ENCODE peak calls at places on chromosome 5, in four cellular contexts. One of them, this sample, is unnamed. For H3K4me1 and H3K27me3, the result is how much of the 10 kb centered on the place peaks cover.

GRCh38 chr5:115584501-115584900 is 17.8 kb downstream of the TICAM2 start:
- DNase-seq in ovary: no peak
- DNase-seq in aorta: no peak
- DNase-seq in MM.1S: no peak
- DNase-seq in this sample: no peak

GRCh38 chr5:33065146-33065545 is 354.0 kb downstream of the NPR3 start:
- DNase-seq in ovary: no peak
- DNase-seq in aorta: no peak
- DNase-seq in MM.1S: no peak
- DNase-seq in this sample: no peak

GRCh38 chr5:12522116-12522515 is 617.9 kb upstream of the CTNND2 start:
- DNase-seq in ovary: no peak
- DNase-seq in aorta: no peak
- DNase-seq in MM.1S: no peak
- DNase-seq in this sample: no peak

GRCh38 chr5:43190755-43191603 is 1.0 kb upstream of the NIM1K start:
- DNase-seq in ovary: no peak
- DNase-seq in aorta: no peak
- DNase-seq in MM.1S: no peak
- DNase-seq in this sample: peak

GRCh38 chr5:138660051-138660572 is 84.9 kb upstream of the HSPA9 start:
- DNase-seq in ovary: no peak
- DNase-seq in aorta: no peak
- DNase-seq in MM.1S: no peak
- DNase-seq in this sample: no peak

GRCh38 chr5:32090026-32090754 is 83.9 kb downstream of the GOLPH3 start:
- DNase-seq in ovary: peak
- DNase-seq in aorta: no peak
- DNase-seq in MM.1S: no peak
- DNase-seq in this sample: no peak

GRCh38 chr5:127431977-127432376 is 85.5 kb upstream of the PRRC1 start:
- DNase-seq in ovary: no peak
- DNase-seq in aorta: no peak
- DNase-seq in MM.1S: no peak
- DNase-seq in this sample: no peak

GRCh38 chr5:149455889-149456409 is 76.9 kb upstream of the IL17B start:
- DNase-seq in ovary: peak
- DNase-seq in aorta: no peak
- DNase-seq in MM.1S: no peak
- DNase-seq in this sample: peak

GRCh38 chr5:1648806-1649205 is 125.0 kb upstream of the LPCAT1 start:
- DNase-seq in ovary: no peak
- DNase-seq in aorta: no peak
- DNase-seq in MM.1S: no peak
- DNase-seq in this sample: peak

GRCh38 chr5:12799165-12799564 is 894.9 kb upstream of the CTNND2 start:
- DNase-seq in ovary: no peak
- DNase-seq in aorta: no peak
- DNase-seq in MM.1S: no peak
- DNase-seq in this sample: no peak

GRCh38 chr5:14414007-14414406 is 167.6 kb upstream of the OTULINL start:
- DNase-seq in ovary: no peak
- DNase-seq in aorta: no peak
- DNase-seq in MM.1S: no peak
- DNase-seq in this sample: no peak

GRCh38 chr5:78806544-78806943 is 158.0 kb upstream of the LHFPL2 start:
- DNase-seq in ovary: no peak
- DNase-seq in aorta: no peak
- DNase-seq in MM.1S: no peak
- DNase-seq in this sample: peak

GRCh38 chr5:148619484-148619883 is 34.8 kb downstream of the HTR4 start:
- DNase-seq in ovary: no peak
- DNase-seq in aorta: no peak
- DNase-seq in MM.1S: no peak
- DNase-seq in this sample: no peak

GRCh38 chr5:160423025-160423554 is 1.4 kb downstream of the PTTG1 start:
- DNase-seq in ovary: no peak
- DNase-seq in aorta: no peak
- DNase-seq in MM.1S: no peak
- DNase-seq in this sample: no peak

GRCh38 chr5:134226441-134227192 is 744 bp upstream of the PPP2CA start:
- DNase-seq in ovary: no peak
- DNase-seq in aorta: no peak
- DNase-seq in MM.1S: peak
- DNase-seq in this sample: peak

GRCh38 chr5:76851713-76852369 is 2.0 kb downstream of the S100Z start:
- DNase-seq in ovary: no peak
- DNase-seq in aorta: peak
- DNase-seq in MM.1S: no peak
- DNase-seq in this sample: no peak

GRCh38 chr5:657570-657969 is 35.6 kb downstream of the TPPP start:
- DNase-seq in ovary: no peak
- DNase-seq in aorta: peak
- DNase-seq in MM.1S: no peak
- DNase-seq in this sample: peak

GRCh38 chr5:138975098-138975847 is 100.1 kb upstream of the LRRTM2 start:
- DNase-seq in ovary: peak
- DNase-seq in aorta: peak
- DNase-seq in MM.1S: no peak
- DNase-seq in this sample: peak

GRCh38 chr5:141835928-141836667 is 42.1 kb downstream of the PCDH1 start:
- DNase-seq in ovary: no peak
- DNase-seq in aorta: no peak
- DNase-seq in MM.1S: no peak
- DNase-seq in this sample: peak
- H3K4me3 ChIP-seq in ovary: no peak
- H3K4me3 ChIP-seq in aorta: no peak
- H3K4me3 ChIP-seq in MM.1S: no peak
- H3K4me3 ChIP-seq in this sample: no peak

GRCh38 chr5:143061161-143061945 is 291.2 kb downstream of the ARHGAP26 start:
- DNase-seq in ovary: no peak
- DNase-seq in aorta: no peak
- DNase-seq in MM.1S: no peak
- DNase-seq in this sample: peak
- H3K4me1 ChIP-seq in ovary: under half
- H3K4me1 ChIP-seq in aorta: under half
- H3K4me1 ChIP-seq in MM.1S: under half
- H3K4me1 ChIP-seq in this sample: half or more

DNA sequence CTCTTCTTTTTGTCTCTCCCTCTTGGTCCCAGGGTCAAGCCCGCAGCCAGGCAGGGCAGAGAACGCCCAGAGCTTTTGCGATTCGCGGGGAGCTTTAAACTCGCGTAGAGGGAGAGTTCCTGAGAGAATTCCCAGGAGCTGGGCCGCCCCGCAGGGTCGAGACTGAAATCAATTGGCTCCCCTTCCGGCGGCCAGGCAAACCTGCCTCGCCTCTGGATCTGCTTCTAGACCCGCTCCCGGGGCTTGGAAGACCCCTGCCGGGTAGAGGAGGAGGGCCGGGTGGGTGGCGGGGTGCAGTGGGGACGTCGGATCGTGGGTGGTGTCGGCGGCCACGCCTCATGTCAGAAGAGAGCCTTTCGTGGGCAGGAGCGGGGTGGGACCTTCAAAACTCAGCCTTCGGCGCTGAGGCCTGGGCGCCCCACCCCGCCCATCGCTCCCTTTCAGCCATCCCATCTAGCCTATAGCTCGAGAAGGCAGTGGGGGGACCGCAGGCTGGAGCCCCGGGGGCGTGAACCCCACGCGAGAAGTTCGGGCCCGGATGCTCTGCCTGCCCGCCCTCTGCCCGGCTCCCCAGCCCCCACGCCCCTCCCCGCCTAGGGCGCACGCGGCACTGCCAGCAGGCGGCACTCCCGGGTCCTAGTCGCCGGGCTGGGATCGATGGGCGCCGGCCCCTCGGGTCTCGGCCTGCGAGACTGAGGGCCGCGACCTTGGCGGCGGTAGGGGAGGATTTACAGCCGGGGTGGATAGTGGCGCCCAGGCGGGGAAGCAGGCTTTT is 6.1 kb downstream of the PRDM6 start:
- DNase-seq in ovary: no peak
- DNase-seq in aorta: peak
- DNase-seq in MM.1S: no peak
- DNase-seq in this sample: no peak
- H3K27me3 ChIP-seq in ovary: under half
- H3K27me3 ChIP-seq in aorta: under half
- H3K27me3 ChIP-seq in MM.1S: under half
- H3K27me3 ChIP-seq in this sample: under half

GRCh38 chr5:140565780-140566095 is 1.1 kb downstream of the SLC35A4 start:
- DNase-seq in ovary: no peak
- DNase-seq in aorta: no peak
- DNase-seq in MM.1S: no peak
- DNase-seq in this sample: peak
- H3K4me3 ChIP-seq in ovary: peak
- H3K4me3 ChIP-seq in aorta: no peak
- H3K4me3 ChIP-seq in MM.1S: peak
- H3K4me3 ChIP-seq in this sample: peak

GRCh38 chr5:132478498-132478855 is 12.1 kb downstream of the IRF1 start:
- DNase-seq in ovary: no peak
- DNase-seq in aorta: peak
- DNase-seq in MM.1S: no peak
- DNase-seq in this sample: no peak
- H3K4me1 ChIP-seq in ovary: under half
- H3K4me1 ChIP-seq in aorta: under half
- H3K4me1 ChIP-seq in MM.1S: half or more
- H3K4me1 ChIP-seq in this sample: under half

This sample was measured in adipocyte.